ENCODE peak calls at places on chromosomes 6 and 20, in ten cellular contexts. K is transverse colon, Z is ovary, M is body of pancreas, T is sigmoid colon, B is heart left ventricle, V is breast epithelium, F is Peyer's patch, Q is tibial nerve, C is A549. H is an unnamed sample.

GRCh38 chr6:140572129-140572528 is 1197.7 kb upstream of the CITED2 start:
- DNase-seq in T (no peak), V (no peak), F (no peak), B (no peak), Z (no peak), C (no peak), Q (no peak), M (no peak), K (no peak), H (no peak)

GRCh38 chr6:165843121-165843520 is 180.1 kb upstream of the PDE10A start:
- DNase-seq in M (no peak), Z (no peak), F (no peak), C (no peak), B (no peak), T (no peak), K (peak; percentile 58), V (no peak), Q (no peak), H (no peak)

GRCh38 chr6:119443993-119444641 is 94.6 kb upstream of the MAN1A1 start:
- DNase-seq in M (no peak), T (no peak), Z (no peak), B (no peak), C (no peak), V (no peak), F (no peak), Q (no peak), K (no peak), H (no peak)

GRCh38 chr6:166570929-166571699 is 15.4 kb downstream of the RAMACL start:
- DNase-seq in F (no peak), Z (no peak), B (no peak), C (no peak), Q (no peak), V (no peak), K (no peak), M (no peak), T (no peak), H (no peak)

GRCh38 chr6:112906737-112907136 is 559.6 kb downstream of the RFPL4B start:
- DNase-seq in M (no peak), V (no peak), F (no peak), T (no peak), B (peak; percentile 51), C (no peak), Q (peak; percentile 52), K (no peak), Z (no peak), H (peak; percentile 15)

GRCh38 chr20:62328684-62329388 is 26.0 kb downstream of the ADRM1 start:
- DNase-seq in F (no peak), T (no peak), K (no peak), M (no peak), B (no peak), Z (no peak), C (no peak), Q (no peak), V (no peak), H (no peak)

GRCh38 chr6:111177131-111177530 is 89.8 kb downstream of the SLC16A10 start:
- DNase-seq in Z (no peak), M (no peak), Q (no peak), B (no peak), K (no peak), T (no peak), C (no peak), F (no peak), V (no peak), H (no peak)

GRCh38 chr6:170057034-170057734 is 233.7 kb downstream of the DLL1 start:
- DNase-seq in T (peak; percentile 57), Z (no peak), M (no peak), K (peak; percentile 2), Q (no peak), B (no peak), F (peak; percentile 11), C (no peak), V (no peak), H (peak; percentile 10)

GRCh38 chr6:137799950-137800568 is 67.0 kb upstream of the TNFAIP3 start:
- DNase-seq in Z (no peak), B (peak; percentile 48), C (peak; percentile 54), Q (peak; percentile 91), M (peak; percentile 33), T (no peak), K (peak; percentile 44), F (no peak), V (no peak), H (peak; percentile 80)

GRCh38 chr20:61513124-61514017 is 261.3 kb downstream of the CDH4 start:
- DNase-seq in V (no peak), Z (no peak), C (no peak), B (no peak), Q (no peak), F (no peak), T (no peak), M (no peak), K (no peak), H (no peak)

DNA sequence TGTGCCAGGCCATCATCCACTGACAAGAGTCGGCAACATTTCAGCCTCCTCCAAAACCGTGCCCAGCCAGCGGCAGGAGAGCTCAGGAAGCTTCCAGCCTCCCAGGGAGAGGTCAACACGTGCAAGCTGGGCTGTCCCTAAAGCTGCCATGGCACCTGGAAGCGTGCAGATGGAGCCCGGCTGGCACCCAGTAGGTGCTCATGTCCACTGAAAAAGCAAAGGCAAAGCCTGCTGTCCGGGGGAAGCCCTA is 14.4 kb upstream of the TLDC2 start:
- DNase-seq in Z (no peak), T (peak; percentile 89), C (peak; percentile 25), K (no peak), F (no peak), M (no peak), V (no peak), Q (no peak), B (peak; percentile 53), H (no peak)
- H3K4me1 ChIP-seq in Z (peaks cover 26% of the 10 kb centered on the region), T (no peaks in the 10 kb centered on the region), C (peaks cover 37% of the 10 kb centered on the region), K (peaks cover 65% of the 10 kb centered on the region), F (peaks cover 5% of the 10 kb centered on the region), M (peaks cover 40% of the 10 kb centered on the region), V (peaks cover 7% of the 10 kb centered on the region), Q (peaks cover 33% of the 10 kb centered on the region), B (peaks cover 76% of the 10 kb centered on the region), H (peaks cover 74% of the 10 kb centered on the region)

GRCh38 chr6:16273266-16273665 is 34.9 kb downstream of the GMPR start:
- DNase-seq in Z (no peak), V (no peak), K (no peak), C (no peak), B (no peak), Q (no peak), F (no peak), T (no peak), M (no peak), H (no peak)

GRCh38 chr6:16274519-16275229 is 36.3 kb downstream of the GMPR start:
- DNase-seq in T (no peak), Q (no peak), V (no peak), F (no peak), Z (no peak), M (no peak), K (no peak), B (no peak), C (no peak), H (no peak)

GRCh38 chr6:16271415-16271814 is 33.0 kb downstream of the GMPR start:
- DNase-seq in Z (no peak), Q (no peak), K (no peak), T (no peak), B (no peak), M (no peak), F (no peak), C (no peak), V (no peak), H (no peak)

GRCh38 chr6:16267428-16268263 is 29.3 kb downstream of the GMPR start:
- DNase-seq in V (no peak), B (no peak), K (no peak), T (no peak), F (no peak), Q (no peak), M (no peak), C (no peak), Z (no peak), H (no peak)

GRCh38 chr6:16270178-16270794 is 31.9 kb downstream of the GMPR start:
- DNase-seq in B (no peak), C (no peak), K (no peak), V (no peak), M (no peak), T (no peak), Q (no peak), Z (no peak), F (no peak), H (no peak)
- TF ChIP-seq POLR2A in B (no peak), C (no peak), K (no peak), V (no peak), M (no peak), T (no peak), Q (no peak), Z (no peak), F (no peak), H (no peak)

DNA sequence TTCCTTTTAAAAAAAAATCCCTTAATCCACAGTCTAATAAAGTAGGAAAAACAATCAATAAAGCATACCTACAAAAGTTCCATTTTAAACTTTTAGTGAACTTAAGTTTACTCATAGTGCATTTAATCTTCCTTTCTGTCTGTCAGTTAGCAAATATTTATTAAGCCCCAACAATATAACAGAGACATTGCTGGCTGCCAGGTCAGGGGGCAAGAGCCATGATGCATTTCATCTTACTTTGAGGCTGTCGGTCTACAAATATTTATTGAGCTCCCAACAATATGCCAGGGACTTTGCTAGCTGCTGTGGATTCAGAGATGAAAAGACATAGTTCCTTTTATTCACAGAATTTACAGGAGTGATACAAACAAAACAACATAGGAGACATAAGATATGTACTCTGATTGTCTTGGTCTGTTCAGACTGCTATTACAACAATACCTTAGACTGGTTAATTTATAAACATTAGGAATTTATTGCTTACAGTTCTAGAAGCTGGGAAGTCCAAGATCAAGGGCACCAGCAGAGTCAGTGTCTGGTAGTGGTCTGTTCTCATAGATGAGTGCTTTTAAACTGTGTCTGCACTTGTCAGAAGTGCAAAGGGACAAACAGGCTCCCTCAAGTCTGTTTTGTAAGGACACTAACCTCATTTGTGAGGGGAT is 118.6 kb downstream of the PLCB1 start:
- DNase-seq in M (no peak), K (no peak), C (peak; percentile 51), B (no peak), Z (no peak), Q (no peak), T (no peak), F (no peak), V (no peak), H (no peak)
- H3K4me1 ChIP-seq in M (peaks cover 11% of the 10 kb centered on the region), K (no peaks in the 10 kb centered on the region), C (no peaks in the 10 kb centered on the region), B (no peaks in the 10 kb centered on the region), Z (no peaks in the 10 kb centered on the region), Q (no peaks in the 10 kb centered on the region), T (no peaks in the 10 kb centered on the region), F (no peaks in the 10 kb centered on the region), V (no peaks in the 10 kb centered on the region), H (no peaks in the 10 kb centered on the region)

GRCh38 chr6:56025785-56026184 is 150.4 kb upstream of the BMP5 start:
- DNase-seq in K (no peak), M (no peak), B (no peak), V (no peak), C (no peak), Q (no peak), F (no peak), T (no peak), Z (no peak), H (no peak)
- TF ChIP-seq POLR2A in K (no peak), M (no peak), B (no peak), V (no peak), C (no peak), Q (no peak), F (no peak), T (no peak), Z (no peak), H (no peak)

DNA sequence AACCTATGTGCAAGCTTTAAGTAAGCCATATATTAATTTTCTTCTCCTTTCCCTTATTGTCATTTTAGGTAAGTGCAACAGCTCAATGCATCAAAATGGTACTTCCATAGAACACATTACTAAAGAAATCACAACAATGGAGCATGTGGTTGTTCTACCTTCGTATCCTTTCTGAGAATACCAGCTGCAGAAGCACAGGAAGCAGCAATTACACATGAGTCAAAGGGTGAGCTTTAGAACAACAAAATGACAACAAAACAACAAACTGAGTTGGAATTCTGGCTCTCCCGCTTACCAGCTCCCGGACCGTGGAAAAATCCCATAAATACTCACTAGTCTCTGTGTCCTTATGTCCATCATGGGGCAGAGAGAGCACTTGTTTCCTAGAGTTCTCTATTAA is 108.9 kb downstream of the BCAS1 start:
- DNase-seq in M (no peak), K (no peak), T (no peak), Q (no peak), V (no peak), B (no peak), Z (no peak), C (no peak), F (no peak), H (no peak)
- H3K4me1 ChIP-seq in M (no peaks in the 10 kb centered on the region), K (no peaks in the 10 kb centered on the region), T (no peaks in the 10 kb centered on the region), Q (peaks cover 4% of the 10 kb centered on the region), V (no peaks in the 10 kb centered on the region), B (no peaks in the 10 kb centered on the region), Z (peaks cover 2% of the 10 kb centered on the region), C (peaks cover 7% of the 10 kb centered on the region), F (no peaks in the 10 kb centered on the region), H (no peaks in the 10 kb centered on the region)